ENCODE peak calls at places on chromosomes 16 and 17, in nine cellular contexts. I is fibroblast of lung, E is progenitor cell of endocrine pancreas, Q is transverse colon, B is B cell, N is breast epithelium, R is ovary, K is neural crest cell, X is choroid plexus epithelial cell. U is an unnamed sample.

GRCh38 chr16:1090620-1091587 is 5.1 kb downstream of the C1QTNF8 start:
- DNase-seq in Q (no peak), X (no peak), E (no peak), N (no peak), K (peak; percentile 57), R (no peak), I (no peak), B (no peak), U (no peak)

GRCh38 chr17:47220531-47220999 is 11.4 kb downstream of the MYL4 start:
- DNase-seq in Q (no peak), R (no peak), I (no peak), K (no peak), X (no peak), E (no peak), B (no peak), N (no peak), U (no peak)

GRCh38 chr17:2904135-2904534 is 107.9 kb downstream of the RAP1GAP2 start:
- DNase-seq in K (no peak), R (no peak), Q (peak; percentile 22), B (no peak), I (no peak), X (no peak), N (no peak), E (no peak), U (no peak)

GRCh38 chr17:4936436-4936835 is 3.4 kb downstream of the SLC25A11 start:
- DNase-seq in K (no peak), N (no peak), X (no peak), B (no peak), I (no peak), Q (no peak), E (no peak), R (no peak), U (no peak)

GRCh38 chr17:1362964-1363363 is 37.1 kb downstream of the YWHAE start:
- DNase-seq in I (peak; percentile 53), B (peak; percentile 44), N (no peak), R (no peak), Q (peak; percentile 42), E (no peak), X (peak; percentile 57), K (no peak), U (no peak)

GRCh38 chr16:85555549-85556455 is 57.3 kb upstream of the GSE1 start:
- DNase-seq in N (no peak), Q (peak; percentile 75), X (peak; percentile 26), I (no peak), B (peak; percentile 54), R (peak; percentile 80), E (peak; percentile 42), K (no peak), U (peak; percentile 53)

GRCh38 chr16:68219708-68220378 is 16.1 kb downstream of the ESRP2 start:
- DNase-seq in X (no peak), I (no peak), R (no peak), Q (no peak), B (no peak), K (no peak), N (no peak), E (no peak), U (no peak)

GRCh38 chr17:39845052-39845976 is 18.8 kb downstream of the IKZF3 start:
- DNase-seq in I (no peak), Q (no peak), X (no peak), B (no peak), K (no peak), R (no peak), E (no peak), N (no peak), U (no peak)

GRCh38 chr16:74651841-74652240 is 14.8 kb downstream of the RFWD3 start:
- DNase-seq in E (no peak), X (no peak), K (no peak), R (no peak), B (no peak), I (no peak), Q (no peak), N (no peak), U (no peak)

GRCh38 chr16:74654536-74654935 is 12.1 kb downstream of the RFWD3 start:
- DNase-seq in X (no peak), Q (no peak), E (no peak), R (no peak), B (no peak), K (no peak), N (no peak), I (no peak), U (no peak)

GRCh38 chr16:74652249-74652648 is 14.4 kb downstream of the RFWD3 start:
- DNase-seq in R (no peak), I (no peak), B (no peak), X (no peak), N (no peak), E (no peak), K (no peak), Q (no peak), U (no peak)

GRCh38 chr16:74650966-74651567 is 15.6 kb downstream of the RFWD3 start:
- DNase-seq in Q (no peak), R (no peak), N (no peak), E (no peak), K (peak; percentile 6), B (no peak), I (peak; percentile 31), X (peak; percentile 38), U (no peak)
- TF ChIP-seq CTCF in Q (peak; percentile 22), R (no peak), N (no peak), E (peak; percentile 65), K (peak; percentile 68), B (peak; percentile 76), I (peak; percentile 55), X (peak; percentile 56), U (peak; percentile 47)

GRCh38 chr17:64077409-64077808 is 52.5 kb downstream of the ERN1 start:
- DNase-seq in Q (no peak), N (no peak), K (no peak), X (no peak), I (peak; percentile 48), E (no peak), B (no peak), R (no peak), U (no peak)

GRCh38 chr17:64073771-64074703 is 53.6 kb upstream of the ICAM2 start:
- DNase-seq in K (no peak), N (no peak), I (no peak), Q (no peak), B (peak; percentile 55), X (no peak), R (no peak), E (no peak), U (no peak)

GRCh38 chr17:64070213-64070612 is 49.8 kb upstream of the ICAM2 start:
- DNase-seq in B (no peak), E (no peak), I (no peak), N (no peak), Q (no peak), R (no peak), K (no peak), X (no peak), U (no peak)

GRCh38 chr17:64071111-64071510 is 50.7 kb upstream of the ICAM2 start:
- DNase-seq in K (no peak), Q (no peak), B (no peak), R (no peak), I (no peak), X (no peak), E (no peak), N (no peak), U (no peak)

GRCh38 chr17:64074704-64075484 is 54.5 kb upstream of the ICAM2 start:
- DNase-seq in Q (no peak), X (peak; percentile 45), N (no peak), R (no peak), E (no peak), K (no peak), B (no peak), I (peak; percentile 68), U (no peak)
- TF ChIP-seq CTCF in Q (no peak), X (no peak), N (no peak), R (no peak), E (no peak), K (no peak), B (no peak), I (no peak), U (no peak)

GRCh38 chr17:61584266-61584665 is 6.8 kb downstream of the NACA2 start:
- DNase-seq in X (no peak), E (no peak), R (no peak), K (no peak), Q (no peak), I (no peak), N (no peak), B (no peak), U (no peak)

GRCh38 chr17:61583660-61584264 is 7.3 kb downstream of the NACA2 start:
- DNase-seq in N (no peak), K (no peak), X (no peak), Q (no peak), R (no peak), I (no peak), B (no peak), E (no peak), U (no peak)

GRCh38 chr17:61582593-61582992 is 8.4 kb downstream of the NACA2 start:
- DNase-seq in R (no peak), I (no peak), E (no peak), X (no peak), N (no peak), B (no peak), K (no peak), Q (no peak), U (no peak)

GRCh38 chr17:61581611-61582349 is 9.2 kb downstream of the NACA2 start:
- DNase-seq in B (no peak), Q (no peak), I (no peak), E (no peak), X (no peak), N (no peak), R (no peak), K (no peak), U (no peak)

GRCh38 chr17:61583242-61583641 is 7.8 kb downstream of the NACA2 start:
- DNase-seq in E (no peak), X (peak; percentile 82), I (peak; percentile 77), K (no peak), N (no peak), B (no peak), Q (no peak), R (no peak), U (no peak)
- TF ChIP-seq CTCF in E (no peak), X (peak; percentile 49), I (peak; percentile 39), K (peak; percentile 62), N (no peak), B (no peak), Q (no peak), R (no peak), U (peak; percentile 40)

DNA sequence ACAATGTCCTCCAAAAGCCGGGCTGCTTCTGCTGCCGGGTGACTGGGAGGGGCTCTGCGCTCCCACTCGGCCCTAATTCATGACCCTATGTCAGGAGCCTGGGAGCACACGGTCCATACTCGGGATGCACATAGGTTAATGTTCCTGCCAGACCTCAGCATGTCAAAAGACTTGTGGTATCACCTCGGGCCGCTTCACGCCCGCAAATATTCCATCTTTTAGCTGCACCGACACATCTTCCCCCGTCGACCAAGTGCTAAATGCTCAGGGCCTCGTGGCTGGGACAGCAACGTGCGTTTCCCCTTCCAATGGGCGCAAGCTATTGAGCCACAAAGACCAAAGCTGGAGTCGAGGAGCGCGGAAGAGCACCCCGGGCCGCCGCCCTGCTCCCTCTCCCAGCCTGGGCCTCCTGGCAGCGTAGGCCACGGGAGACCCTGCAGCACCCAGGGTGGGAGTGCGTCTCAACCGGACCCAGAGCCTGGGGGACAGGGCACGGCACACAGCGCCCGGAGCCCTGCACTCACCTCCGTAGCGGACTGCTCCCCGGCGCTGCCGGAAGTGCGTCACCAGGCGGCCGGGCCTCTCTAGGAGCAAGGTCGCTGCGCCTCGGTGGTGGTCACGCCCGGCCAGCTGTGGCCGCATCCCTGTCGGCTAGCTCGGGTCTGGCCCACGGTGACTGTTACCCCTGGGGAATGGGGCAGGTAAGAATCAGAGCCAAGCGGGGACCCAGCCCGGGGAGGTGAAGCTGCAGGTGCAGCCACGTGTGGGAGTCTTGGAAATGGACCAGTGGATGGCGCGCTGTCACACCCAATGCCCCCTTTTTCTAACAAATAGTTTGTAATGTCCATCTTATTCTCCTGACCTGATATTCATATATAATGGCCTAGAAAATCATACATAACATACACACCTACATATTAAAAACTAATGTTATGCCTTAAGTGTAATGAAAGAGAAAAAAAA is at the start of gene ZNF23:
- DNase-seq in N (peak; percentile 75), B (peak; percentile 88), I (peak; percentile 81), Q (peak; percentile 89), X (peak; percentile 78), R (peak; percentile 88), K (peak; percentile 76), E (peak; percentile 71), U (peak; percentile 59)
- TF ChIP-seq CTCF in N (no peak), B (peak; percentile 36), I (peak; percentile 5), Q (peak; percentile 17), X (no peak), R (peak; percentile 26), K (no peak), E (no peak), U (peak; percentile 15)